ENCODE peak calls at places on chromosomes 7 and 10, in five cellular contexts. I is PC-3, G is Kasumi-1, E is HL-60, H is fibroblast of gingiva. V is an unnamed sample.

GRCh38 chr7:39446546-39446945 is 119.7 kb upstream of the YAE1 start:
- DNase-seq in I (no peak), G (no peak), E (no peak), H (no peak), V (no peak)

GRCh38 chr10:118045842-118046490 is 775 bp downstream of the RAB11FIP2 start:
- DNase-seq in I (peak), G (peak), E (no peak), H (peak), V (no peak)

GRCh38 chr7:74633451-74633921 is 24.0 kb upstream of the GTF2I start:
- DNase-seq in I (no peak), G (no peak), E (no peak), H (no peak), V (no peak)

GRCh38 chr10:62388328-62388727 is 14.2 kb downstream of the ZNF365 start:
- DNase-seq in I (no peak), G (no peak), E (no peak), H (no peak), V (no peak)

GRCh38 chr7:134088199-134088598 is 38.9 kb upstream of the LRGUK start:
- DNase-seq in I (no peak), G (no peak), E (no peak), H (no peak), V (no peak)

GRCh38 chr7:81264116-81264515 is 345.3 kb upstream of the SEMA3C start:
- DNase-seq in I (peak), G (no peak), E (no peak), H (no peak), V (no peak)

GRCh38 chr10:13853854-13854253 is 267.1 kb downstream of the PRPF18 start:
- DNase-seq in I (no peak), G (no peak), E (no peak), H (no peak), V (no peak)

GRCh38 chr10:49488056-49488455 is 50.9 kb downstream of the ERCC6 start:
- DNase-seq in I (no peak), G (no peak), E (no peak), H (no peak), V (no peak)

GRCh38 chr7:130875265-130875741 is 141.3 kb upstream of the KLF14 start:
- DNase-seq in I (peak), G (no peak), E (no peak), H (no peak), V (no peak)

V was measured in GF-D8.